ENCODE peak calls at places on chromosomes 7 and 10, in seven cellular contexts. P is neuronal stem cell, J is H9, A is mesendoderm, W is trophoblast cell, L is H1, Q is mesenchymal stem cell. S is an unnamed sample.

GRCh38 chr7:115032986-115033385 is 111.1 kb downstream of the MDFIC start:
- DNase-seq in J (no peak), W (no peak), P (no peak), A (peak), Q (no peak), L (no peak), S (no peak)

GRCh38 chr7:110600983-110601382 is 489.9 kb upstream of the LRRN3 start:
- DNase-seq in L (no peak), W (no peak), P (no peak), Q (no peak), A (no peak), J (no peak), S (no peak)

GRCh38 chr7:47180268-47180826 is 401.6 kb downstream of the TNS3 start:
- DNase-seq in J (peak), W (peak), Q (peak), L (no peak), A (peak), P (peak), S (peak)

GRCh38 chr7:85204496-85204895 is 17.6 kb upstream of the SEMA3D start:
- DNase-seq in A (no peak), J (no peak), W (no peak), Q (no peak), P (no peak), L (no peak), S (no peak)

GRCh38 chr10:124992462-124993344 is 50.8 kb downstream of the ZRANB1 start:
- DNase-seq in W (peak), P (peak), A (peak), J (peak), L (no peak), Q (peak), S (peak)

GRCh38 chr10:125698599-125698998 is 15.6 kb upstream of the TEX36 start:
- DNase-seq in P (no peak), W (no peak), Q (no peak), L (no peak), A (peak), J (no peak), S (no peak)

GRCh38 chr7:6266699-6267098 is 5.7 kb downstream of the CYTH3 start:
- DNase-seq in A (no peak), P (no peak), Q (no peak), J (no peak), L (no peak), W (no peak), S (no peak)

GRCh38 chr7:115499966-115500365 is 530.6 kb downstream of the TFEC start:
- DNase-seq in L (no peak), A (no peak), J (no peak), W (no peak), Q (no peak), P (no peak), S (peak)

GRCh38 chr10:71828702-71829101 is 22.3 kb downstream of the PSAP start:
- DNase-seq in W (no peak), P (no peak), Q (no peak), L (no peak), A (no peak), J (no peak), S (no peak)

GRCh38 chr10:85527610-85528317 is 838.8 kb downstream of the GRID1 start:
- DNase-seq in Q (no peak), W (no peak), P (no peak), J (no peak), L (no peak), A (peak), S (no peak)

GRCh38 chr10:17001961-17002749 is 127.5 kb downstream of the CUBN start:
- DNase-seq in A (peak), Q (peak), L (no peak), J (no peak), W (no peak), P (no peak), S (peak)

GRCh38 chr7:117014673-117015133 is 61.4 kb downstream of the ST7 start:
- DNase-seq in P (no peak), A (peak), Q (peak), W (no peak), J (no peak), L (no peak), S (peak)

GRCh38 chr7:55593515-55594318 is 21.4 kb upstream of the VOPP1 start:
- DNase-seq in P (peak), Q (peak), J (peak), W (peak), A (peak), L (no peak), S (peak)

GRCh38 chr10:59073456-59074053 is 102.9 kb upstream of the PHYHIPL start:
- DNase-seq in J (no peak), L (no peak), W (no peak), Q (no peak), P (no peak), A (no peak), S (no peak)

GRCh38 chr7:98203964-98204605 is 7.2 kb upstream of the BHLHA15 start:
- DNase-seq in J (no peak), A (no peak), Q (no peak), W (no peak), P (no peak), L (no peak), S (no peak)

GRCh38 chr10:132516771-132517725 is 20.5 kb upstream of the INPP5A start:
- DNase-seq in J (peak), L (peak), P (peak), Q (peak), A (peak), W (peak), S (peak)

GRCh38 chr10:61500460-61500859 is 47.3 kb upstream of the TMEM26 start:
- DNase-seq in L (no peak), P (no peak), A (no peak), W (no peak), Q (no peak), J (no peak), S (no peak)

DNA sequence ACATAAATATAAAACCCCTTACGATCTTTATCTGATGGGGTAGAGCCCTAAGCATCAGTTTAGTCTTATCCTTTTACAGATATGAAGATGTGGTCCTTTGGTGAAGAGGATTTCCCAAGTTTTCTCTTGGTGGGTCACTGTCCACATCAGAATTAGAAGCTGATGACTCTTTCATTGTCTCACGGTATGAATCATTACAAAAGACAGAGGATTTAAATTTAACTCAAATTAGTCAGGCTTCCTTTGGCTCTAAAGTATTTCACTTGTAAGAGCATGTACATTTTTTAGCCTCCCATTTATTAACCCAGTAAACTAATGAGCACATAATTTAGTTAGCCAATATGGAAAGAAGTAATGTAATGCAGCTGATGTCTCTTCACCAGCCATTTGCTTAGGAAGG is 49.9 kb upstream of the TMEM26 start:
- DNase-seq in Q (no peak), P (no peak), W (no peak), L (no peak), A (no peak), J (no peak), S (peak)
- H2AK5ac ChIP-seq in Q (no peak), P (no peak), W (no peak), L (no peak), A (no peak), J (no peak), S (no peak)

GRCh38 chr7:151752037-151752436 is 124.9 kb downstream of the PRKAG2 start:
- DNase-seq in P (no peak), W (no peak), J (no peak), Q (no peak), L (no peak), A (no peak), S (no peak)
- H2AK5ac ChIP-seq in P (no peak), W (no peak), J (no peak), Q (peak), L (no peak), A (no peak), S (peak)

GRCh38 chr10:73796766-73797165 is 11.4 kb downstream of the ZSWIM8 start:
- DNase-seq in P (no peak), W (no peak), A (no peak), Q (no peak), J (no peak), L (no peak), S (no peak)
- H2AK5ac ChIP-seq in P (no peak), W (no peak), A (no peak), Q (no peak), J (no peak), L (no peak), S (no peak)

GRCh38 chr10:79361721-79362397 is 14.6 kb downstream of the PPIF start:
- DNase-seq in W (no peak), P (no peak), L (no peak), J (no peak), A (no peak), Q (no peak), S (no peak)

GRCh38 chr10:79360499-79361342 is 13.5 kb downstream of the PPIF start:
- DNase-seq in Q (no peak), J (peak), P (no peak), A (no peak), L (no peak), W (no peak), S (no peak)

GRCh38 chr10:79358811-79359210 is 11.5 kb downstream of the PPIF start:
- DNase-seq in W (peak), P (no peak), Q (no peak), L (no peak), A (no peak), J (no peak), S (no peak)

GRCh38 chr10:79357180-79357579 is 9.9 kb downstream of the PPIF start:
- DNase-seq in Q (no peak), A (peak), P (no peak), J (peak), W (no peak), L (no peak), S (no peak)

DNA sequence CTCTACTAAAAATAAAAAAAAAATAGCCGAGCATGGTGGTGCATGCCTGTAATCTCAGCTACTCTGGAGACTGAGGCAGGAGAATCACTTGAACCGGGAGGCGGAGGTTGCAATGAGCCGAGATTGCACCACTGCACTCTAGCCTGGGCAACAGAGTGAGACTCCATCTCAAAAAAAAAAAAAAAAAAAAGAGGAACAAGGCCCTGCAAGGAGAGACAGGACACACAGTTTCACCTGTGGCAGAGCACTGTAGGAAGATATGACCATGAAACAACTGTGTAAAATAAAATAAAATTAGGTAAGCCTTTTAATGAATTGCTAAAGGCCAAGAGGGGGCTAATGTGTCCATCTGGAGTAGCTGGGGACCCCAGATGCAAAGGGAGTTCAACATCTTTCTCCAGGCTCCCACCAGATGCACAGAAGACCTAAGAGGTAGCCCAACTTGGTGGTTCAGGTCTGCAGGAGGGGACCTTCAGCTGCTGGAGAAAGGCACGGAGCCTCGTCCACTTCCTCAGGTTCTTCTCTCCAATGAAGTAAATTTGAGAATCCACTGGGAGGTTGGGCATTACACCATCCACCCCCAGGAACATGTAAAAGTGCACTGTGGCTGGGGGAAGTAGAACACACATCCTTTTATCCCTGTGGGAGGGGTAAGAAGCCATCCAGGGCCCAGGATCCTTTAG is 12.7 kb downstream of the PPIF start:
- DNase-seq in P (no peak), Q (no peak), J (peak), W (no peak), L (no peak), A (no peak), S (no peak)
- H2AK5ac ChIP-seq in P (no peak), Q (no peak), J (no peak), W (no peak), L (no peak), A (no peak), S (no peak)

GRCh38 chr10:119495061-119495505 is 47.4 kb downstream of the RGS10 start:
- DNase-seq in Q (no peak), P (no peak), A (no peak), L (no peak), W (no peak), J (no peak), S (peak)

GRCh38 chr10:119495545-119495944 is 47.0 kb downstream of the RGS10 start:
- DNase-seq in P (no peak), L (no peak), J (no peak), W (no peak), A (no peak), Q (no peak), S (no peak)

GRCh38 chr10:119497243-119497642 is 45.3 kb downstream of the RGS10 start:
- DNase-seq in Q (no peak), A (no peak), W (no peak), J (no peak), P (no peak), L (no peak), S (no peak)

GRCh38 chr10:119494224-119495060 is 48.1 kb downstream of the RGS10 start:
- DNase-seq in L (no peak), W (no peak), J (no peak), Q (peak), P (no peak), A (no peak), S (peak)

DNA sequence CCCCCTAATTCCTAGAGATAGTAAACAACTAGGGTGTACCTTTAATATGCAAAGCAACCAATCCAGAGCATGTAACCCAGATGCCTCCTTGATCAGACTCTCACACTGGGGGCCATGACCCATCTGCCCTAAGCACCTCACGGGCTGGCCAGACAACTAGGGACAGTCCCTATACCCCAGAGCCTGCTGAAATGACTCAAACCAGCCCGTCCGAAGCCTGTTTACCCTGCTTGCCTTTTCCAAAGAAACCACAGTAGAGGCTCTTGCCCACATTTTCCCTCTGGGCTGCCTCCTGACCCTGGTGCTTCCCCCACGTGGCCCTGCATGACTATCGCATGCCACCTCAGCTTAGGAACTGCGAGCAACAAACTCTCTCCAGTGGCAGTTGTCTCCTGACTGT is 46.2 kb downstream of the RGS10 start:
- DNase-seq in W (peak), J (no peak), P (no peak), L (no peak), A (peak), Q (peak), S (no peak)
- H2AK5ac ChIP-seq in W (no peak), J (no peak), P (no peak), L (no peak), A (no peak), Q (no peak), S (no peak)

DNA sequence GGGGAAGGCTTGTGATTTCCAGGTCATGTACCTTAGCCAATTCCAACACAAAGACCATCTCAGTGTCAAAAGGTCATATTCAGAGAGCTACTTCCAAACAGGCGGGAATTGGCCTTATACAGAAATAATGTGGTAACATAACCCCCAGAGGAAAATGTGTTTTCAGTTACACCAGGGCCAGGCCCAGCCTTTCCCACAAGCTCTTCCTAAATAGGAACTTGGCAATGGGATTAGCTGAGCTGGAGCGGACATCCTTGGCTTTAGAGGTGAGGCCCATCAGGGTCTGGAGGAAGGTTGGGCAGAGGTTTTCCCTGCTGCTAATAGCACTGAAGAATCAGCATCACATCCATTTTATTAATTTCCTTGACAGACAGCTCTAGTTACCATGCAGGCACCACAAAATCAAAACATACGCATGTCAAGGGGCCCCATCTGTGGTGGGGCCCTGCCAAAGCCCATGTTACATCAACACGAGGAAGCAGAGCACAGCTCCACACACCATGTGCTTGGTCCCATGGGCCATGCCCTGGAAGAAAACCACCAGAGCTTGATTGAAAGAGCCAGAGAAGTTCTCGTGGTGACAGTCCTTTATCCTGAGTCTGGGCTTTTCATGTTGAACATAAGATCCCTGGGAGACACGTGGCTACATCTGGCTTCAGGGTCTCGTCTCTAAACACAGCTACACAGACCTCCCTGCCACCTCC is 566.6 kb downstream of the KCNMA1 start:
- DNase-seq in A (no peak), Q (no peak), L (no peak), J (no peak), P (no peak), W (no peak), S (no peak)
- H2AK5ac ChIP-seq in A (no peak), Q (no peak), L (no peak), J (no peak), P (no peak), W (no peak), S (no peak)